ENCODE peak calls at places on chromosomes 1 and 21, in nine cellular contexts. One of them, this sample, is unnamed.
A peak's percentile ranks its signal among the peaks of the same experiment; 100 is the strongest.

GRCh38 chr1:97348599-97349265 is 572.1 kb downstream of the DPYD start:
- DNase-seq in ascending aorta: no peak
- DNase-seq in mucosa of descending colon: no peak
- DNase-seq in AG09309: peak; percentile 20
- DNase-seq in fibroblast of pulmonary artery: peak; percentile 74
- DNase-seq in DND-41: no peak
- DNase-seq in astrocyte of the cerebellum: peak; percentile 41
- DNase-seq in left ventricle myocardium inferior: no peak
- DNase-seq in H1: no peak
- DNase-seq in this sample: peak; percentile 51

GRCh38 chr1:208117410-208117809 is 126.8 kb downstream of the PLXNA2 start:
- DNase-seq in ascending aorta: no peak
- DNase-seq in mucosa of descending colon: no peak
- DNase-seq in AG09309: no peak
- DNase-seq in fibroblast of pulmonary artery: no peak
- DNase-seq in DND-41: no peak
- DNase-seq in astrocyte of the cerebellum: no peak
- DNase-seq in left ventricle myocardium inferior: no peak
- DNase-seq in H1: no peak
- DNase-seq in this sample: no peak

GRCh38 chr1:210746024-210746423 is 387.9 kb downstream of the KCNH1 start:
- DNase-seq in ascending aorta: no peak
- DNase-seq in mucosa of descending colon: no peak
- DNase-seq in AG09309: no peak
- DNase-seq in fibroblast of pulmonary artery: no peak
- DNase-seq in DND-41: no peak
- DNase-seq in astrocyte of the cerebellum: no peak
- DNase-seq in left ventricle myocardium inferior: no peak
- DNase-seq in H1: no peak
- DNase-seq in this sample: no peak

GRCh38 chr1:46539968-46540367 is 11.5 kb downstream of the KNCN start:
- DNase-seq in ascending aorta: no peak
- DNase-seq in mucosa of descending colon: no peak
- DNase-seq in AG09309: no peak
- DNase-seq in fibroblast of pulmonary artery: peak; percentile 69
- DNase-seq in DND-41: no peak
- DNase-seq in astrocyte of the cerebellum: no peak
- DNase-seq in left ventricle myocardium inferior: no peak
- DNase-seq in H1: no peak
- DNase-seq in this sample: peak; percentile 67

GRCh38 chr21:26072891-26073615 is 97.5 kb downstream of the APP start:
- DNase-seq in ascending aorta: no peak
- DNase-seq in mucosa of descending colon: no peak
- DNase-seq in AG09309: peak; percentile 56
- DNase-seq in fibroblast of pulmonary artery: peak; percentile 26
- DNase-seq in DND-41: no peak
- DNase-seq in astrocyte of the cerebellum: peak; percentile 38
- DNase-seq in left ventricle myocardium inferior: no peak
- DNase-seq in H1: no peak
- DNase-seq in this sample: peak; percentile 74

GRCh38 chr1:151515265-151515664 is 4.1 kb downstream of the CGN start:
- DNase-seq in ascending aorta: no peak
- DNase-seq in mucosa of descending colon: no peak
- DNase-seq in AG09309: no peak
- DNase-seq in fibroblast of pulmonary artery: no peak
- DNase-seq in DND-41: no peak
- DNase-seq in astrocyte of the cerebellum: no peak
- DNase-seq in left ventricle myocardium inferior: no peak
- DNase-seq in H1: no peak
- DNase-seq in this sample: no peak

GRCh38 chr1:116112388-116113140 is 1.4 kb downstream of the MAB21L3 start:
- DNase-seq in ascending aorta: no peak
- DNase-seq in mucosa of descending colon: no peak
- DNase-seq in AG09309: no peak
- DNase-seq in fibroblast of pulmonary artery: no peak
- DNase-seq in DND-41: no peak
- DNase-seq in astrocyte of the cerebellum: no peak
- DNase-seq in left ventricle myocardium inferior: no peak
- DNase-seq in H1: no peak
- DNase-seq in this sample: no peak

GRCh38 chr1:61674221-61674620 is 50.7 kb downstream of the TM2D1 start:
- DNase-seq in ascending aorta: no peak
- DNase-seq in mucosa of descending colon: no peak
- DNase-seq in AG09309: no peak
- DNase-seq in fibroblast of pulmonary artery: peak; percentile 10
- DNase-seq in DND-41: no peak
- DNase-seq in astrocyte of the cerebellum: no peak
- DNase-seq in left ventricle myocardium inferior: no peak
- DNase-seq in H1: no peak
- DNase-seq in this sample: no peak

DNA sequence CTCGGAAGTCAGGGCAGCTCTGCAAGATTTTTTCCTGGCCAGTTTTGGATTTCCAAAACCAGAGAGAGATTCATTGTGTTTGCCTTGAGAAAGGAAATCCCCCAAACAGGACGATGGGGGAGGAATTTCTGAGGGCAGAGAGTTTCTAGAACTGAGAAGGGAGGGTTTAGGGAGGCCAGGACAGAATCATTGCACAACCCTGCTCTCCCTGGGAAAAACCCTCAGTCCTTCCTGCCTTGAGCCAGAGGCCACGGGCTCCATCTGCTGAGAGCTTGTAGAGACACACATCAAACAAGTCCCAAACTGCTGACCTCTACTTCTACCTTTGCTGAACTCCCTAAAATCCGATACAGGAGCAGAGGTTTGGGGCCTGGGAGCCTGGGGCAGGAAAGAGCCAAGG is 99.7 kb downstream of the NMNAT2 start:
- DNase-seq in ascending aorta: peak; percentile 92
- DNase-seq in mucosa of descending colon: peak; percentile 37
- DNase-seq in AG09309: peak; percentile 74
- DNase-seq in fibroblast of pulmonary artery: peak; percentile 98
- DNase-seq in DND-41: no peak
- DNase-seq in astrocyte of the cerebellum: peak; percentile 74
- DNase-seq in left ventricle myocardium inferior: peak; percentile 78
- DNase-seq in H1: no peak
- DNase-seq in this sample: peak; percentile 92
- TF ChIP-seq CTCF in ascending aorta: peak; percentile 78
- TF ChIP-seq CTCF in mucosa of descending colon: no peak
- TF ChIP-seq CTCF in AG09309: peak; percentile 81
- TF ChIP-seq CTCF in fibroblast of pulmonary artery: peak; percentile 91
- TF ChIP-seq CTCF in DND-41: no peak
- TF ChIP-seq CTCF in astrocyte of the cerebellum: peak; percentile 69
- TF ChIP-seq CTCF in left ventricle myocardium inferior: peak; percentile 82
- TF ChIP-seq CTCF in H1: peak; percentile 24
- TF ChIP-seq CTCF in this sample: peak; percentile 88

DNA sequence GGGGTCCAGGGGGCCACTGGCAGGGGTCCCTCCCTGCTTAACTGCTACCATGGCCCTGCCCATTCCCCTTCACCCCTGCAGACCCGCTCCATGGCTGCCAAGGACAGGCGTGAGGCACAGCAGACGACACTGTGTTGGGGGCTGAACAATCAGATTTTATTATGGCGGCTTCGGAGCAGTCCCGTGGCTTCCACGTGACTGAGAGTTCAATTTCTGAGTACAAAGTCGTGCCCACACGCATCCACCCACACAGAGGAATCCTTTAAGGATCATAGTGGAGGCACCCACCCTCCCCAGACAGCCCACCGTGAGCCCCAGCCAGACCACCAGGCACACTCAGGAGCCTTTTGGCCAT is 1.5 kb downstream of the HES5 start:
- DNase-seq in ascending aorta: no peak
- DNase-seq in mucosa of descending colon: no peak
- DNase-seq in AG09309: no peak
- DNase-seq in fibroblast of pulmonary artery: no peak
- DNase-seq in DND-41: no peak
- DNase-seq in astrocyte of the cerebellum: no peak
- DNase-seq in left ventricle myocardium inferior: no peak
- DNase-seq in H1: no peak
- DNase-seq in this sample: no peak
- H3K4me3 ChIP-seq in ascending aorta: peak overlapping the region; percentile 63
- H3K4me3 ChIP-seq in mucosa of descending colon: no peak overlapping the region
- H3K4me3 ChIP-seq in AG09309: no peak overlapping the region
- H3K4me3 ChIP-seq in fibroblast of pulmonary artery: no peak overlapping the region
- H3K4me3 ChIP-seq in DND-41: no peak overlapping the region
- H3K4me3 ChIP-seq in astrocyte of the cerebellum: no peak overlapping the region
- H3K4me3 ChIP-seq in left ventricle myocardium inferior: peak overlapping the region; percentile 70
- H3K4me3 ChIP-seq in H1: no peak overlapping the region
- H3K4me3 ChIP-seq in this sample: no peak overlapping the region

DNA sequence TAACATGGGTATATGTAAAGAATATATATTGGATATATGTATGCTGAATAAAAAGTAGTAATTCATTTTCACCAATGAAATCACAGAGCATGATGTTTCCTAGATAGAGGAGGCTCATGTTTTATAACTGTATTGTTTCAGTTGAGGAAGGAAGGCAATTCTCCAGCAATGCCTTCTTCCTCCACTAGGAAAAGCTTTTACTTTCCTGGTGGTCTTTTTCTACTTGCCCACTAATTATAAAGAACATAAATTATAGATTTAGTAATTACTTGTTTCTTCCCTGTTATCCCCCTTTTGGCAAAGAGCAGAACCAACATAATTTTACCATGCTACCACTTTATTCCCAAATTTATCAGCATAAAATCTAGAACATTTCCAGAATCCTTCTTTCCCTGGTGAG is 159.0 kb downstream of the PLA2G4A start:
- DNase-seq in ascending aorta: no peak
- DNase-seq in mucosa of descending colon: no peak
- DNase-seq in AG09309: no peak
- DNase-seq in fibroblast of pulmonary artery: no peak
- DNase-seq in DND-41: no peak
- DNase-seq in astrocyte of the cerebellum: no peak
- DNase-seq in left ventricle myocardium inferior: no peak
- DNase-seq in H1: no peak
- DNase-seq in this sample: no peak
- TF ChIP-seq CTCF in ascending aorta: no peak
- TF ChIP-seq CTCF in mucosa of descending colon: no peak
- TF ChIP-seq CTCF in AG09309: peak; percentile 23
- TF ChIP-seq CTCF in fibroblast of pulmonary artery: peak; percentile 37
- TF ChIP-seq CTCF in DND-41: no peak
- TF ChIP-seq CTCF in astrocyte of the cerebellum: peak; percentile 40
- TF ChIP-seq CTCF in left ventricle myocardium inferior: no peak
- TF ChIP-seq CTCF in H1: no peak
- TF ChIP-seq CTCF in this sample: peak; percentile 27

GRCh38 chr1:75134939-75135828 is 996 bp downstream of the LHX8 start:
- DNase-seq in ascending aorta: no peak
- DNase-seq in mucosa of descending colon: no peak
- DNase-seq in AG09309: no peak
- DNase-seq in fibroblast of pulmonary artery: peak; percentile 11
- DNase-seq in DND-41: no peak
- DNase-seq in astrocyte of the cerebellum: no peak
- DNase-seq in left ventricle myocardium inferior: no peak
- DNase-seq in H1: peak; percentile 79
- DNase-seq in this sample: no peak
- H3K4me3 ChIP-seq in ascending aorta: peak overlapping the region; percentile 52
- H3K4me3 ChIP-seq in mucosa of descending colon: no peak overlapping the region
- H3K4me3 ChIP-seq in AG09309: peak overlapping the region; percentile 27
- H3K4me3 ChIP-seq in fibroblast of pulmonary artery: peak overlapping the region; percentile 5
- H3K4me3 ChIP-seq in DND-41: no peak overlapping the region
- H3K4me3 ChIP-seq in astrocyte of the cerebellum: no peak overlapping the region
- H3K4me3 ChIP-seq in left ventricle myocardium inferior: peak overlapping the region; percentile 50
- H3K4me3 ChIP-seq in H1: peak overlapping the region; percentile 59
- H3K4me3 ChIP-seq in this sample: peak overlapping the region; percentile 39

DNA sequence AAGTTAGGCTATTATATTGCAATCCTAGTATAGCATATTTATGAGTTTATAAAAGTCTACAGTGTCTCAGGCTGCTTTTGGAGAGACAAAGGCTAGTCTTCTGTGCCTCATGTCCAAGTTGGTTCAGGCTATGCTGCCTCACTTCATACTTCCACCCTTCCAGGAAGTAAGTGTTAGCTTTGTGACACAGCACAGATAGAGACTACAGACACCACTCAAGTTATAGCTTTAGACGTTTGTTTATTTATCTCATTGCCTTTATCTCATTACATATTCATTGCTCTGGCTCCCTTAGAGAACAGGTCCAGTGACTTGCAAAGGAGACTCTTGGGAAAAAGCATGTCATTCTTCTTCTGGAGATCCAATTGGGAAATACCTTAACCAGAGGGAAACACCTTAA is 22.6 kb upstream of the GBP4 start:
- DNase-seq in ascending aorta: no peak
- DNase-seq in mucosa of descending colon: no peak
- DNase-seq in AG09309: no peak
- DNase-seq in fibroblast of pulmonary artery: no peak
- DNase-seq in DND-41: no peak
- DNase-seq in astrocyte of the cerebellum: no peak
- DNase-seq in left ventricle myocardium inferior: no peak
- DNase-seq in H1: no peak
- DNase-seq in this sample: no peak
- TF ChIP-seq CTCF in ascending aorta: no peak
- TF ChIP-seq CTCF in mucosa of descending colon: no peak
- TF ChIP-seq CTCF in AG09309: no peak
- TF ChIP-seq CTCF in fibroblast of pulmonary artery: no peak
- TF ChIP-seq CTCF in DND-41: no peak
- TF ChIP-seq CTCF in astrocyte of the cerebellum: no peak
- TF ChIP-seq CTCF in left ventricle myocardium inferior: no peak
- TF ChIP-seq CTCF in H1: no peak
- TF ChIP-seq CTCF in this sample: no peak